ENCODE peak calls at places on chromosome 10, in six cellular contexts. R is stomach, E is OCI-LY7, A is neuronal stem cell, B is body of pancreas, S is kidney. T is an unnamed sample.

GRCh38 chr10:58743466-58744115 is 230.9 kb downstream of the BICC1 start:
- DNase-seq in R (no peak), E (no peak), A (peak), B (no peak), S (no peak), T (no peak)

GRCh38 chr10:71995880-71996597 is 31.8 kb downstream of the CHST3 start:
- DNase-seq in R (no peak), E (no peak), A (no peak), B (no peak), S (no peak), T (no peak)

GRCh38 chr10:80596391-80597257 is 58.9 kb downstream of the SH2D4B start:
- DNase-seq in R (peak), E (peak), A (peak), B (peak), S (no peak), T (peak)

GRCh38 chr10:132319853-132320669 is 11.9 kb upstream of the LRRC27 start:
- DNase-seq in R (no peak), E (no peak), A (no peak), B (no peak), S (no peak), T (no peak)

GRCh38 chr10:56298941-56299340 is 62.1 kb downstream of the ZWINT start:
- DNase-seq in R (no peak), E (no peak), A (no peak), B (no peak), S (no peak), T (no peak)

GRCh38 chr10:132687893-132688579 is 97.9 kb downstream of the NKX6-2 start:
- DNase-seq in R (no peak), E (no peak), A (no peak), B (no peak), S (peak), T (no peak)

GRCh38 chr10:109912335-109913282 is 10.7 kb downstream of the XPNPEP1 start:
- DNase-seq in R (no peak), E (peak), A (no peak), B (no peak), S (no peak), T (no peak)

GRCh38 chr10:32971536-32972091 is 13.6 kb upstream of the ITGB1 start:
- DNase-seq in R (peak), E (peak), A (no peak), B (peak), S (no peak), T (no peak)

GRCh38 chr10:87544750-87545149 is 40.1 kb downstream of the MINPP1 start:
- DNase-seq in R (no peak), E (no peak), A (no peak), B (no peak), S (no peak), T (no peak)

GRCh38 chr10:26361946-26362345 is 76.2 kb upstream of the APBB1IP start:
- DNase-seq in R (no peak), E (no peak), A (no peak), B (no peak), S (no peak), T (no peak)

GRCh38 chr10:122327237-122328206 is 47.0 kb upstream of the PLEKHA1 start:
- DNase-seq in R (no peak), E (no peak), A (no peak), B (no peak), S (no peak), T (no peak)

GRCh38 chr10:122164815-122165491 is 106.1 kb upstream of the BTBD16 start:
- DNase-seq in R (peak), E (no peak), A (no peak), B (peak), S (peak), T (no peak)

GRCh38 chr10:49598164-49598856 is 11.8 kb upstream of the SLC18A3 start:
- DNase-seq in R (no peak), E (no peak), A (no peak), B (no peak), S (no peak), T (no peak)

GRCh38 chr10:29270883-29271282 is 18.0 kb upstream of the LYZL1 start:
- DNase-seq in R (no peak), E (no peak), A (no peak), B (no peak), S (no peak), T (no peak)

GRCh38 chr10:46002916-46003693 is 27.3 kb downstream of the NCOA4 start:
- DNase-seq in R (no peak), E (no peak), A (no peak), B (no peak), S (no peak), T (no peak)

GRCh38 chr10:11875499-11876281 is 52.5 kb downstream of the PROSER2 start:
- DNase-seq in R (peak), E (no peak), A (no peak), B (peak), S (peak), T (no peak)
- H3K4me3 ChIP-seq in R (peak), E (no peak), A (no peak), B (no peak), S (no peak), T (no peak)

DNA sequence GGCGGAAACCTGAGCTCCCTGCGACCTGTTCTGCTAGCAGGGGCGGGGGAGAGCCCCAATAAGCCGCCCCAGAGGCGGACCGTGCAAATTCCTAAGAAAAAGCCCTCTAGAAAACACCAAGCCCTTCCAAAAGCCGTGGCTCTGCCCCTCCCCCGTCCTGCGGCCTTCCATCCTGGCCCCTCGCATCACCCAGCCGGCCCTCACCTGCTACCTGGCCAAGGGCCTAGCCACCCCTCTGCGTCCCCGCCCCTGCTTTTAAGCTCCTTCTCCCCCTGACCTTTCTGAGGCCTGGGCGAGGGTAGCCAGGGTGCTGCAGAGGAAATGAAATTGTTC is 24.9 kb downstream of the SKIDA1 start:
- DNase-seq in R (no peak), E (no peak), A (no peak), B (no peak), S (no peak), T (no peak)
- H3K4me3 ChIP-seq in R (peak), E (no peak), A (peak), B (no peak), S (peak), T (no peak)

GRCh38 chr10:124248646-124249045 is 155.2 kb upstream of the CHST15 start:
- DNase-seq in R (peak), E (peak), A (no peak), B (no peak), S (no peak), T (no peak)
- H3K4me3 ChIP-seq in R (no peak), E (no peak), A (no peak), B (no peak), S (no peak), T (no peak)

GRCh38 chr10:131311661-131312260 is at the start of gene TCERG1L:
- DNase-seq in R (no peak), E (no peak), A (peak), B (peak), S (peak), T (peak)

GRCh38 chr10:131313377-131313776 is 1.9 kb upstream of the TCERG1L start:
- DNase-seq in R (no peak), E (no peak), A (no peak), B (no peak), S (no peak), T (no peak)

GRCh38 chr10:131312261-131312801 is 810 bp upstream of the TCERG1L start:
- DNase-seq in R (no peak), E (no peak), A (peak), B (peak), S (peak), T (peak)

GRCh38 chr10:131310054-131310903 is 1.2 kb downstream of the TCERG1L start:
- DNase-seq in R (no peak), E (no peak), A (no peak), B (no peak), S (no peak), T (no peak)

DNA sequence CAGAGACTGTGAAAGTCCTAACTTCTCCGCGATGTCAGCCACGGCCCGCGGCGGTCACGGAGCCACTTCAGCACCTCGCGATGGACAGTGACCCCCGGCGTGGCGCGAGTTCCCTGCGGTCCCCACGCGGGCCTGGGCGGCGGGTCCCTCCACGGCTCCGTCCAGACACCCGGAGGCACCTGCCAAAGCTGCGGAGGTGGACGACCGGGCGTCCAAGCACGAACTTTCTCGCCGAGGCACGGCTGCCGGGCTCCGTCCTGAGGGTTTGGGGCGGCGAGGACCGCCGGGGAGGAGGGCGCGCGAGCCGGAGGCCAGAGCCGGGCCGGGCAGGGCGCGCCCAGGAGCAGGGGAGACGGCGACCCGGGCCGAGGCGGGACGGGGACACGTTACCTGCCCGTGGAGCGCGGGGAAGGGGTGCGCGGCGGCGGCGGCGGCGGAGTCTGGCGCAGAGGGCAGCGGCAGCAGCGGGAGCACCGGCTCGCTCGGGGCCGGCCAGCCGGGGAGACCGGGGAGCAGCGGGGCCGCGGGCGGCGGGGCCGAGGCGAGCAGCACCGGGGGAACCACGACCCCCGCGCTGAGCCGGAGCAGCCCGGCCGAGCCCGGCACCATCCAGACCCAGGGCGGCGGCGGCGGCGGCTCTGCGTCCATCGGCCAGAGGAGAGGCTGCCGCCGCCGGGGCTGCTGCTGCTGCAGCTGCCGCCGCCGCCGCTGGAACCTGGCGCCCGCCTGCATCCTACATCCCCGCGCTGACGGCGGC is 439 bp downstream of the TCERG1L start:
- DNase-seq in R (no peak), E (no peak), A (no peak), B (no peak), S (peak), T (peak)
- H3K4me3 ChIP-seq in R (no peak), E (no peak), A (no peak), B (no peak), S (no peak), T (peak)

GRCh38 chr10:97328646-97329453 is 5.7 kb downstream of the FRAT2 start:
- DNase-seq in R (peak), E (no peak), A (no peak), B (peak), S (peak), T (no peak)
- H3K4me3 ChIP-seq in R (no peak), E (no peak), A (no peak), B (no peak), S (no peak), T (no peak)

DNA sequence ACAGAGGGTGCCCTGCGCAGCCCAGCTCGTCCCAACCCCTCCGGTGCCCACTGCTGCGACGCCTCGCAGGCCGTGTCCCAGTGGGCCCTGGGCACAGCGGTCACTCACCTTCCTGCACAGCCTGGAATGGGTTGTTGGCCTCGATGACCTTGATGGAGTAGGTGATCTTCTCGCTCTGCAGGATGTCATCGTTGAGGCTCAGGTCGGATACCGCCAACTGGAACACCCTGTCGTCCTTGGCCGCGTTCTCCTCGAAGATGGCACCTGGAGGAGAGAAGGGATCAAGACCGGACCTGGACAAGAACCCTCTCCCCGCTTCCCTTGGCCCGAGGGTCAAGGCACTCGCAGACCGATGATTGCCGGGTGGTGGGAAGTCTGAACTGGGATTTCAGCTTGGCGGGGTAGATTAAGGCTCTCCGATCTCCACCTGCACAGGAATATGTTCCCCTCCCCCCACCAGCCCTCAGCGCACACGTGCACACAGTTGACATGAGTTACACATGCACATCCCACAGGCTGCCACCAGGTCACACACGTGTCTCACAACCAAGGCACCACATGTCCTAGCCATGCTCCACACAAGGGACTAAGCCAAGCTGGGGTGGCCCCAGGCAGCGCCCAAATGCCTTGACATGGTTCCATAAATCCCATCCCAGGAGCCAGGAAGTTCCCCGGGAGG is 2.6 kb downstream of the GRID1 start:
- DNase-seq in R (no peak), E (peak), A (no peak), B (no peak), S (peak), T (peak)
- H3K4me3 ChIP-seq in R (peak), E (no peak), A (no peak), B (no peak), S (no peak), T (peak)

GRCh38 chr10:59907918-59908807 is 1.8 kb upstream of the CCDC6 start:
- DNase-seq in R (peak), E (peak), A (peak), B (peak), S (no peak), T (no peak)

GRCh38 chr10:59906417-59907202 is at the start of gene CCDC6:
- DNase-seq in R (peak), E (peak), A (peak), B (peak), S (peak), T (peak)

GRCh38 chr10:59907537-59907917 is 1.2 kb upstream of the CCDC6 start:
- DNase-seq in R (no peak), E (no peak), A (no peak), B (no peak), S (no peak), T (no peak)

GRCh38 chr10:59905735-59906416 is 480 bp downstream of the CCDC6 start:
- DNase-seq in R (no peak), E (peak), A (no peak), B (no peak), S (peak), T (no peak)

DNA sequence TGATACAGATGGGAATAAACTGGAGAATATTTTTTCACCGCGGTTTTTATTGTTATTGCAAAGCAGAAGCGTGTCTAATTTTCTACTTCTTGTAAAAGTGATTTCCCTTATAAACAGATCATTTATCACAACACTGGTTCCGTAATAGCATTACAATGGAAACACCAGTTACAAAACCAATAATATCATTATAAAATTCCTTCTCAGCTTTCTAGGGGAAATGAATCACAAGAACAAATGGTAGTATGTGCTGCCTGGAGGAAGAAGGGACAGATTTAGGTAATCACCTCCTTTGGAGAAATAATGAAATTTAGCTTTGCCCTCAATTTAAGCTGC is 2.4 kb upstream of the CCDC6 start:
- DNase-seq in R (no peak), E (no peak), A (no peak), B (no peak), S (no peak), T (no peak)
- H3K4me3 ChIP-seq in R (no peak), E (peak), A (peak), B (no peak), S (peak), T (no peak)

GRCh38 chr10:7411671-7412481 is 1.0 kb upstream of the SFMBT2 start:
- DNase-seq in R (no peak), E (no peak), A (no peak), B (no peak), S (peak), T (no peak)
- H3K4me3 ChIP-seq in R (peak), E (peak), A (no peak), B (no peak), S (peak), T (no peak)

GRCh38 chr10:30432631-30433285 is 1.2 kb upstream of the MAP3K8 start:
- DNase-seq in R (no peak), E (no peak), A (no peak), B (peak), S (peak), T (no peak)

GRCh38 chr10:30433286-30433778 is 652 bp upstream of the MAP3K8 start:
- DNase-seq in R (peak), E (peak), A (peak), B (peak), S (peak), T (peak)

GRCh38 chr10:30433779-30434272 is at the start of gene MAP3K8:
- DNase-seq in R (peak), E (peak), A (peak), B (peak), S (peak), T (peak)

GRCh38 chr10:30430544-30431298 is 3.3 kb upstream of the MAP3K8 start:
- DNase-seq in R (no peak), E (no peak), A (no peak), B (no peak), S (no peak), T (no peak)

DNA sequence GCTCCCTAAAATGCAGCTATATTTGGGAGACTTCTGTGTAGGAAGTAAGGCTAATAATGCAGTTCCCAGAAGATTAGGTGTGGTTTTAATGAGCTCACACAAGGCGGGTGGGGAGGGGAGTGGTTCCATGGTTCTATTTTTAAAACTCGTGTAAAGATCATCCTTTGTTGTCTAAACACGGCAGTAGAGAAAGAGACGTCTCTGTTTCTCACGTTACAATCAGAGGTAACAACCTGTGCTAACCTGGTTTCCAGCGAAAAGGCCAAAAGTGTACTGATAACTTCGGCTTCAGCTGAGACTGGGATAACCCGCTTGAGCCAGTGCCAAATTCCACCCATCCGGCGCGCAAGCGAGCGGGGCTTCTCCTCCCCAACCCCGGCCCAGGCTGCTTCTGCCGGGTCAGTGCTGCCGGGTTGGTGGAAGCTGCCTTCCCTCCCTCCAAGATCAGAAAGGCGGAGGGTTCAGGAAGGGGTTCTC is 2.5 kb upstream of the MAP3K8 start:
- DNase-seq in R (peak), E (no peak), A (no peak), B (no peak), S (peak), T (no peak)
- H3K4me3 ChIP-seq in R (no peak), E (no peak), A (no peak), B (no peak), S (peak), T (no peak)

GRCh38 chr10:75291800-75292199 is 56.0 kb upstream of the COMTD1 start:
- DNase-seq in R (no peak), E (no peak), A (no peak), B (no peak), S (no peak), T (no peak)

GRCh38 chr10:75294518-75294865 is 58.7 kb upstream of the COMTD1 start:
- DNase-seq in R (no peak), E (no peak), A (no peak), B (peak), S (peak), T (peak)

GRCh38 chr10:75294031-75294437 is 58.3 kb upstream of the COMTD1 start:
- DNase-seq in R (no peak), E (no peak), A (no peak), B (no peak), S (no peak), T (no peak)

GRCh38 chr10:75293456-75293840 is 57.7 kb upstream of the COMTD1 start:
- DNase-seq in R (no peak), E (no peak), A (no peak), B (peak), S (no peak), T (peak)

GRCh38 chr10:75292794-75293455 is 57.2 kb upstream of the COMTD1 start:
- DNase-seq in R (no peak), E (no peak), A (no peak), B (peak), S (no peak), T (no peak)
- H3K4me3 ChIP-seq in R (no peak), E (no peak), A (no peak), B (no peak), S (no peak), T (no peak)

T was measured in WERI-Rb-1.